ENCODE peak calls at places on chromosomes 16 and 17, in ten cellular contexts. Q is epithelial cell of esophagus, D is ascending aorta, U is fibroblast of mammary gland, P is ovary, R is breast epithelium, C is right lobe of liver, E is left ventricle myocardium inferior, T is dorsolateral prefrontal cortex, K is IMR-90. S is an unnamed sample.

GRCh38 chr17:66310528-66311148 is 8.2 kb downstream of the PRKCA start:
- DNase-seq in K (no peak), D (no peak), T (no peak), Q (no peak), U (no peak), E (no peak), P (no peak), C (no peak), R (no peak), S (no peak)

GRCh38 chr17:7590743-7591142 is 849 bp upstream of the SOX15 start:
- DNase-seq in C (no peak), E (no peak), R (no peak), P (no peak), Q (peak; percentile 86), D (no peak), K (peak; percentile 70), T (no peak), U (peak; percentile 65), S (peak; percentile 57)

GRCh38 chr17:73765824-73766563 is 121.7 kb upstream of the SDK2 start:
- DNase-seq in K (no peak), Q (no peak), D (no peak), R (no peak), E (peak; percentile 30), C (no peak), T (no peak), P (no peak), U (peak; percentile 19), S (no peak)

GRCh38 chr17:2794116-2794803 is 2.0 kb upstream of the RAP1GAP2 start:
- DNase-seq in E (no peak), C (no peak), K (no peak), Q (no peak), U (no peak), R (no peak), D (no peak), P (no peak), T (no peak), S (no peak)

GRCh38 chr16:50126183-50126582 is 26.9 kb upstream of the TENT4B start:
- DNase-seq in K (no peak), P (no peak), E (no peak), T (no peak), Q (no peak), C (no peak), R (no peak), U (no peak), D (no peak), S (no peak)

GRCh38 chr16:30066882-30067583 is 1.5 kb downstream of the ALDOA start:
- DNase-seq in R (no peak), U (no peak), C (peak; percentile 60), K (no peak), T (no peak), Q (no peak), E (peak; percentile 55), D (no peak), P (peak; percentile 52), S (no peak)

GRCh38 chr17:19284005-19284959 is 47.1 kb downstream of the EPN2 start:
- DNase-seq in Q (no peak), T (no peak), E (no peak), R (no peak), C (no peak), U (no peak), P (no peak), K (no peak), D (no peak), S (no peak)

GRCh38 chr17:9824797-9825338 is 856 bp upstream of the GLP2R start:
- DNase-seq in C (no peak), T (no peak), P (no peak), Q (no peak), E (no peak), K (no peak), U (no peak), R (no peak), D (no peak), S (no peak)

GRCh38 chr16:2147981-2148671 is at the start of gene RAB26:
- DNase-seq in E (peak; percentile 83), Q (peak; percentile 75), C (peak; percentile 96), U (peak; percentile 31), T (peak; percentile 59), K (peak; percentile 33), R (peak; percentile 94), P (peak; percentile 81), D (no peak), S (no peak)

DNA sequence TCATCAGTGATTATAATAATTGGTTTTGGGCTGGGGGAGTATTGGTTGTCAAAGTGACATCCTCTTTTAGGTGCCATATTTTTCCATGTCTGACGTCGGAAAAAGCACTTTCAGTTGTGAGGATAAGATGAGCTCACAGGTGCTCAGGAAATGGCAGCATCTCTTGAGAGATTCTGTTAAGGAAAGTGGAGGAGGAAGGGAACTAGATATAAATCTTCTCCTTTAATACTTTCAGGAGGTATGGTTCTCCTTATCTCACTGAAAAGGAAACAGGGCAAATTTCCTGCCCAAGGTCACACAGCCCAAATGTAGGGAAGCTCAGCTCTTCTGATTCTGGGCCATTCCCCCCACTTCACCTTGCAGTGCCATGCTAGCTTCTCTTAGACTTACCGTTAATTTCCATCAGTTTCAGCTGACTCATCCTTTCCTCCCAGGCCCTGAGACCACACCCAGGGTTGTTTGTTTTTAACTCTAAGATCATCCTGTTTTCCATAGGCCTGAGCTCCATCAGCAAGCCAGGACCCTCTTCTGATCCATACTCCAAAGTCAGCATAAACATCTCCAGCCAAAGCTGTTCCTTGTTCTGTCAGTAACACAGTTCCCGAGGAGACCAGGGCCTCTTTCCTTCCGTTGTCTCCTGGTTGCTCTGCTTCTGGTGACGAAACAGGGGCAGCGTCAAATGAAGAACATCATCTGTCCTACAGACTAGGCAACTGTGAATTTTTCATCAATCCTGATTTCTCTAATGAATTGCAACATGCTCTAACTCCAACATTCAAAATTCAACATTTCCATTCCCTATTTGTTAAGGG is 83.7 kb upstream of the HNF1B start:
- DNase-seq in Q (no peak), E (no peak), T (no peak), U (peak; percentile 18), R (no peak), P (no peak), D (no peak), K (peak; percentile 28), C (no peak), S (no peak)
- H3K4me3 ChIP-seq in Q (no peak overlapping the region), E (no peak overlapping the region), T (no peak overlapping the region), U (no peak overlapping the region), R (no peak overlapping the region), P (no peak overlapping the region), D (no peak overlapping the region), K (no peak overlapping the region), C (no peak overlapping the region), S (no peak overlapping the region)

GRCh38 chr17:35765731-35766488 is 5.2 kb downstream of the C17orf50 start:
- DNase-seq in T (no peak), P (no peak), Q (no peak), C (no peak), E (no peak), K (no peak), R (no peak), D (no peak), U (no peak), S (no peak)

GRCh38 chr17:35766489-35766877 is 5.8 kb downstream of the C17orf50 start:
- DNase-seq in C (no peak), P (no peak), K (no peak), U (no peak), T (no peak), R (no peak), Q (no peak), D (no peak), E (no peak), S (no peak)

GRCh38 chr17:35765086-35765710 is 4.5 kb downstream of the C17orf50 start:
- DNase-seq in Q (no peak), C (no peak), T (no peak), P (no peak), U (no peak), E (no peak), K (no peak), D (no peak), R (no peak), S (no peak)

GRCh38 chr17:35768796-35769195 is 8.1 kb downstream of the C17orf50 start:
- DNase-seq in C (no peak), R (no peak), K (no peak), T (no peak), P (no peak), U (no peak), Q (no peak), D (no peak), E (no peak), S (no peak)

DNA sequence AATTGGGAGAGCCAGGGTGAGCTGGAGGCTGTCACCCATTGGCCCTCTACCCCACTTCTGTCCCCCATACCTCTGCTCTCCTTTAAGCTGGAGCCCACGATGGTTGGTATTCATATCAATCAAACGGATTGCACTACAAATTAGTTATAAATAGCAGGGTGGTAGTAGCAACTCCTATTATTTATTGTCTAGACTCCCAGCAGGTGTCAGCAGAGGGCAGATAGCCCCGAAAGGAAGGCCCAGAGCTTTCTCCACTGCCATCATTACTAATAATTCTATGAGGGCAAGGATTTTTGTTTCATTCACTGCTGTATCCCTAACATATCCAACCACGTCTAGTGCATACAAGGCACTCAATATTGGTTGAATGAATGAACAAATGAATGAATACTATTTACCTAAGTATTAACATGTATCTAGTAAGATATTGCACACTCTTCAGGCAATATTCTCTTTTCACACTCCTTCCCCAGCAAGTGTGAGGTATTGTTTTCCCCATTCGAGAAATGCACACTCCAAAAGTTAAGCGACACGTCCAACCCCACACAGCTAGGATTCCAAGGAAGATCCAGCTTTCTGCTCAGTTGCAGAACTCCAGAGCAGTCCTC is 6.3 kb downstream of the C17orf50 start:
- DNase-seq in K (peak; percentile 43), E (no peak), T (no peak), D (no peak), R (no peak), C (no peak), Q (peak; percentile 63), U (peak; percentile 58), P (no peak), S (peak; percentile 67)
- TF ChIP-seq CTCF in K (peak; percentile 80), E (peak; percentile 69), T (peak; percentile 55), D (peak; percentile 53), R (peak; percentile 38), C (peak; percentile 61), Q (peak; percentile 70), U (peak; percentile 74), P (no peak), S (peak; percentile 71)

DNA sequence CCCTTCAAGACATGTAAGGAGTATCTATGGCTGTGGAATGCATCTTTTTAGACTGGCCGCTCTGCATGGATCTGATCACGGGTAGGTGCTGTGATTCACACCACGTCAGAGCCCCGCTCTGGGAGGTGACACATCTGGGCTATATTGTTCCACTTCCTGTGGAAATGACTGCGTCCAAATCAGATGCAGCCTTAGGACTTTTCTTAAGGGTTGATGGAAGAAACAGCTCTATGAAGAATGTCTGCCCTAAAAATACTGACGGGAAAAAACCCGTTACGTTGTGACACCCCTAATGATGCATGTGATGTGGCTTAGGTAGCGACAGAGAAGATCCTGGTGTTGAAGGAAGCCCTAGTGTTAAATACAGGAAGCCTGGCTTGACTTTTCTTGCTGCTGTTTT is 12.2 kb downstream of the BANP start:
- DNase-seq in Q (peak; percentile 89), R (no peak), K (peak; percentile 93), P (no peak), U (peak; percentile 89), C (no peak), E (no peak), D (no peak), T (no peak), S (peak; percentile 89)
- H3K4me3 ChIP-seq in Q (no peak overlapping the region), R (no peak overlapping the region), K (no peak overlapping the region), P (no peak overlapping the region), U (no peak overlapping the region), C (no peak overlapping the region), E (peak overlapping the region; percentile 13), D (no peak overlapping the region), T (no peak overlapping the region), S (no peak overlapping the region)

GRCh38 chr17:76527430-76528111 is 9.9 kb downstream of the CYGB start:
- DNase-seq in P (peak; percentile 83), K (peak; percentile 80), C (no peak), T (no peak), Q (peak; percentile 63), U (peak; percentile 92), R (no peak), D (peak; percentile 66), E (peak; percentile 73), S (peak; percentile 73)
- TF ChIP-seq CTCF in P (peak; percentile 66), K (no peak), C (no peak), T (no peak), Q (no peak), U (no peak), R (no peak), D (peak; percentile 27), E (peak; percentile 48), S (peak; percentile 40)